ENCODE peak calls at places on chromosomes 11 and 22, in four cellular contexts. One of them, this sample, is unnamed.

GRCh38 chr22:23380230-23380573 is 199.9 kb downstream of the IGLL1 start:
- DNase-seq in cardiac fibroblast: no peak
- DNase-seq in Ammon's horn: no peak
- DNase-seq in mesenteric fat pad: peak
- DNase-seq in this sample: no peak

GRCh38 chr11:67320011-67320410 is 16.7 kb downstream of the SSH3 start:
- DNase-seq in cardiac fibroblast: no peak
- DNase-seq in Ammon's horn: no peak
- DNase-seq in mesenteric fat pad: no peak
- DNase-seq in this sample: no peak

GRCh38 chr11:131943296-131943695 is 572.9 kb downstream of the NTM start:
- DNase-seq in cardiac fibroblast: no peak
- DNase-seq in mesenteric fat pad: no peak
- DNase-seq in Ammon's horn: no peak
- DNase-seq in this sample: peak

GRCh38 chr11:73126804-73127480 is 15.2 kb downstream of the FCHSD2 start:
- DNase-seq in mesenteric fat pad: no peak
- DNase-seq in Ammon's horn: peak
- DNase-seq in cardiac fibroblast: no peak
- DNase-seq in this sample: no peak

GRCh38 chr11:125952973-125953372 is 7.1 kb downstream of the VSIG10L2 start:
- DNase-seq in cardiac fibroblast: no peak
- DNase-seq in Ammon's horn: no peak
- DNase-seq in mesenteric fat pad: no peak
- DNase-seq in this sample: no peak

GRCh38 chr11:74822187-74822586 is 73.5 kb downstream of the RNF169 start:
- DNase-seq in Ammon's horn: peak
- DNase-seq in mesenteric fat pad: no peak
- DNase-seq in cardiac fibroblast: peak
- DNase-seq in this sample: no peak

GRCh38 chr11:130677486-130678153 is 229.2 kb downstream of the ADAMTS15 start:
- DNase-seq in Ammon's horn: no peak
- DNase-seq in mesenteric fat pad: no peak
- DNase-seq in cardiac fibroblast: peak
- DNase-seq in this sample: no peak

GRCh38 chr11:72600557-72600956 is 73.7 kb downstream of the PDE2A start:
- DNase-seq in cardiac fibroblast: no peak
- DNase-seq in mesenteric fat pad: no peak
- DNase-seq in Ammon's horn: no peak
- DNase-seq in this sample: no peak

GRCh38 chr11:37503411-37504065 is 905.5 kb upstream of the RAG2 start:
- DNase-seq in Ammon's horn: no peak
- DNase-seq in cardiac fibroblast: no peak
- DNase-seq in mesenteric fat pad: no peak
- DNase-seq in this sample: no peak

GRCh38 chr22:28710112-28710888 is 30.7 kb upstream of the TTC28 start:
- DNase-seq in Ammon's horn: no peak
- DNase-seq in cardiac fibroblast: peak
- DNase-seq in mesenteric fat pad: no peak
- DNase-seq in this sample: no peak

GRCh38 chr11:96050435-96051182 is 126.7 kb upstream of the MTMR2 start:
- DNase-seq in Ammon's horn: no peak
- DNase-seq in cardiac fibroblast: peak
- DNase-seq in mesenteric fat pad: no peak
- DNase-seq in this sample: no peak

GRCh38 chr11:71188073-71188472 is 64.3 kb downstream of the SHANK2 start:
- DNase-seq in cardiac fibroblast: no peak
- DNase-seq in mesenteric fat pad: no peak
- DNase-seq in Ammon's horn: no peak
- DNase-seq in this sample: no peak

GRCh38 chr11:1742371-1742770 is 8.0 kb downstream of the IFITM10 start:
- DNase-seq in cardiac fibroblast: no peak
- DNase-seq in mesenteric fat pad: peak
- DNase-seq in Ammon's horn: no peak
- DNase-seq in this sample: no peak

GRCh38 chr11:45247433-45247832 is 38.7 kb downstream of the SYT13 start:
- DNase-seq in cardiac fibroblast: peak
- DNase-seq in Ammon's horn: no peak
- DNase-seq in mesenteric fat pad: peak
- DNase-seq in this sample: no peak

GRCh38 chr11:110908401-110909106 is 196.3 kb upstream of the ARHGAP20 start:
- DNase-seq in cardiac fibroblast: peak
- DNase-seq in mesenteric fat pad: no peak
- DNase-seq in Ammon's horn: peak
- DNase-seq in this sample: no peak

GRCh38 chr11:61912530-61912898 is 4.9 kb downstream of the RAB3IL1 start:
- DNase-seq in mesenteric fat pad: no peak
- DNase-seq in Ammon's horn: peak
- DNase-seq in cardiac fibroblast: no peak
- DNase-seq in this sample: no peak

GRCh38 chr11:27204527-27204926 is 158.5 kb downstream of the CCDC34 start:
- DNase-seq in mesenteric fat pad: no peak
- DNase-seq in Ammon's horn: no peak
- DNase-seq in cardiac fibroblast: peak
- DNase-seq in this sample: peak

GRCh38 chr11:68495872-68496271 is 35.3 kb downstream of the PPP6R3 start:
- DNase-seq in mesenteric fat pad: no peak
- DNase-seq in cardiac fibroblast: no peak
- DNase-seq in Ammon's horn: no peak
- DNase-seq in this sample: no peak

GRCh38 chr11:96863520-96863919 is 473.7 kb downstream of the JRKL start:
- DNase-seq in Ammon's horn: no peak
- DNase-seq in cardiac fibroblast: no peak
- DNase-seq in mesenteric fat pad: no peak
- DNase-seq in this sample: no peak

GRCh38 chr11:66322732-66323427 is 6.0 kb upstream of the CD248 start:
- DNase-seq in mesenteric fat pad: no peak
- DNase-seq in Ammon's horn: no peak
- DNase-seq in cardiac fibroblast: peak
- DNase-seq in this sample: no peak

GRCh38 chr11:67114275-67114896 is 4.7 kb upstream of the KDM2A start:
- DNase-seq in mesenteric fat pad: peak
- DNase-seq in cardiac fibroblast: no peak
- DNase-seq in Ammon's horn: no peak
- DNase-seq in this sample: no peak

GRCh38 chr11:69484427-69485259 is 3.2 kb downstream of the LINC01488 start:
- DNase-seq in cardiac fibroblast: no peak
- DNase-seq in mesenteric fat pad: no peak
- DNase-seq in Ammon's horn: no peak
- DNase-seq in this sample: no peak

GRCh38 chr11:74366576-74366975 is 31.7 kb downstream of the PGM2L1 start:
- DNase-seq in Ammon's horn: no peak
- DNase-seq in mesenteric fat pad: no peak
- DNase-seq in cardiac fibroblast: peak
- DNase-seq in this sample: no peak

GRCh38 chr11:73012121-73012863 is 129.8 kb downstream of the FCHSD2 start:
- DNase-seq in Ammon's horn: no peak
- DNase-seq in cardiac fibroblast: peak
- DNase-seq in mesenteric fat pad: no peak
- DNase-seq in this sample: peak

GRCh38 chr11:82718307-82718706 is 15.4 kb downstream of the FAM181B start:
- DNase-seq in Ammon's horn: peak
- DNase-seq in cardiac fibroblast: peak
- DNase-seq in mesenteric fat pad: no peak
- DNase-seq in this sample: peak

GRCh38 chr22:27990879-27991278 is 71.8 kb upstream of the PITPNB start:
- DNase-seq in Ammon's horn: no peak
- DNase-seq in mesenteric fat pad: peak
- DNase-seq in cardiac fibroblast: peak
- DNase-seq in this sample: no peak

GRCh38 chr11:72009156-72009555 is 10.4 kb downstream of the IL18BP start:
- DNase-seq in mesenteric fat pad: no peak
- DNase-seq in cardiac fibroblast: no peak
- DNase-seq in Ammon's horn: no peak
- DNase-seq in this sample: no peak

GRCh38 chr22:22088658-22089458 is 106.3 kb upstream of the TOP3B start:
- DNase-seq in Ammon's horn: no peak
- DNase-seq in cardiac fibroblast: no peak
- DNase-seq in mesenteric fat pad: no peak
- DNase-seq in this sample: no peak

GRCh38 chr11:61069427-61069826 is 32.9 kb upstream of the CD5 start:
- DNase-seq in Ammon's horn: no peak
- DNase-seq in cardiac fibroblast: no peak
- DNase-seq in mesenteric fat pad: peak
- DNase-seq in this sample: no peak

GRCh38 chr11:121366970-121367369 is 74.4 kb downstream of the SC5D start:
- DNase-seq in Ammon's horn: no peak
- DNase-seq in cardiac fibroblast: no peak
- DNase-seq in mesenteric fat pad: no peak
- DNase-seq in this sample: no peak

GRCh38 chr11:48043111-48043997 is 63.0 kb downstream of the PTPRJ start:
- DNase-seq in cardiac fibroblast: no peak
- DNase-seq in mesenteric fat pad: no peak
- DNase-seq in Ammon's horn: no peak
- DNase-seq in this sample: no peak

GRCh38 chr11:82899191-82899820 is 924 bp downstream of the PRCP start:
- DNase-seq in mesenteric fat pad: no peak
- DNase-seq in cardiac fibroblast: no peak
- DNase-seq in Ammon's horn: peak
- DNase-seq in this sample: no peak

GRCh38 chr22:48072777-48073176 is 1310.3 kb downstream of the TBC1D22A start:
- DNase-seq in Ammon's horn: no peak
- DNase-seq in cardiac fibroblast: no peak
- DNase-seq in mesenteric fat pad: no peak
- DNase-seq in this sample: no peak

GRCh38 chr22:18144105-18144504 is 5.9 kb upstream of the USP18 start:
- DNase-seq in mesenteric fat pad: no peak
- DNase-seq in Ammon's horn: no peak
- DNase-seq in cardiac fibroblast: no peak
- DNase-seq in this sample: no peak

GRCh38 chr11:23897453-23898289 is 599.2 kb upstream of the LUZP2 start:
- DNase-seq in Ammon's horn: no peak
- DNase-seq in mesenteric fat pad: no peak
- DNase-seq in cardiac fibroblast: peak
- DNase-seq in this sample: no peak

GRCh38 chr11:102287963-102288744 is 29.1 kb upstream of the BIRC3 start:
- DNase-seq in Ammon's horn: peak
- DNase-seq in cardiac fibroblast: peak
- DNase-seq in mesenteric fat pad: no peak
- DNase-seq in this sample: peak

GRCh38 chr11:6655020-6655789 is 404 bp downstream of the DCHS1 start:
- DNase-seq in mesenteric fat pad: no peak
- DNase-seq in Ammon's horn: peak
- DNase-seq in cardiac fibroblast: no peak
- DNase-seq in this sample: no peak

GRCh38 chr22:49929553-49929979 is 11.1 kb downstream of the CRELD2 start:
- DNase-seq in Ammon's horn: no peak
- DNase-seq in cardiac fibroblast: peak
- DNase-seq in mesenteric fat pad: no peak
- DNase-seq in this sample: peak

GRCh38 chr11:130599073-130599654 is 150.7 kb downstream of the ADAMTS15 start:
- DNase-seq in mesenteric fat pad: no peak
- DNase-seq in Ammon's horn: no peak
- DNase-seq in cardiac fibroblast: peak
- DNase-seq in this sample: no peak

GRCh38 chr11:63532799-63533475 is 3.7 kb upstream of the PLAAT4 start:
- DNase-seq in Ammon's horn: no peak
- DNase-seq in cardiac fibroblast: no peak
- DNase-seq in mesenteric fat pad: no peak
- DNase-seq in this sample: no peak

This sample was measured in NCI-H748 treated with DMSO at 0.1 percent for 48 hours.